ENCODE peak calls at places on chromosomes 1 and 21, in four cellular contexts. One of them, this sample, is unnamed.

GRCh38 chr1:235784950-235785349 is 81.8 kb downstream of the LYST start:
- DNase-seq in K562: no peak
- DNase-seq in GM12891: no peak
- DNase-seq in GM12878: no peak
- DNase-seq in this sample: no peak

GRCh38 chr1:52551476-52552235 is 1.2 kb downstream of the TUT4 start:
- DNase-seq in K562: no peak
- DNase-seq in GM12878: no peak
- DNase-seq in GM12891: no peak
- DNase-seq in this sample: no peak

GRCh38 chr1:209895709-209896108 is 42.3 kb upstream of the SYT14 start:
- DNase-seq in GM12878: no peak
- DNase-seq in K562: no peak
- DNase-seq in GM12891: no peak
- DNase-seq in this sample: no peak

GRCh38 chr1:29876902-29877301 is 640.6 kb downstream of the PTPRU start:
- DNase-seq in GM12891: no peak
- DNase-seq in GM12878: no peak
- DNase-seq in K562: peak; percentile 21
- DNase-seq in this sample: no peak

GRCh38 chr1:202063093-202063492 is 52.7 kb downstream of the ELF3 start:
- DNase-seq in GM12878: no peak
- DNase-seq in K562: peak; percentile 28
- DNase-seq in GM12891: no peak
- DNase-seq in this sample: no peak

GRCh38 chr1:93033785-93034184 is 45.3 kb upstream of the MTF2 start:
- DNase-seq in GM12878: peak; percentile 48
- DNase-seq in GM12891: peak; percentile 30
- DNase-seq in K562: peak; percentile 28
- DNase-seq in this sample: peak; percentile 36

GRCh38 chr1:183070923-183071618 is 47.9 kb downstream of the LAMC1 start:
- DNase-seq in GM12878: peak; percentile 94
- DNase-seq in GM12891: peak; percentile 20
- DNase-seq in K562: no peak
- DNase-seq in this sample: no peak

GRCh38 chr21:32007461-32007860 is 134.6 kb downstream of the HUNK start:
- DNase-seq in GM12878: no peak
- DNase-seq in K562: no peak
- DNase-seq in GM12891: no peak
- DNase-seq in this sample: no peak

GRCh38 chr1:162200096-162200847 is 130.8 kb downstream of the NOS1AP start:
- DNase-seq in GM12891: no peak
- DNase-seq in K562: no peak
- DNase-seq in GM12878: no peak
- DNase-seq in this sample: no peak

GRCh38 chr1:59107516-59107915 is 189.4 kb upstream of the FGGY start:
- DNase-seq in GM12891: no peak
- DNase-seq in K562: no peak
- DNase-seq in GM12878: no peak
- DNase-seq in this sample: no peak

GRCh38 chr21:38766987-38767722 is 38.6 kb upstream of the ETS2 start:
- DNase-seq in K562: no peak
- DNase-seq in GM12891: peak; percentile 55
- DNase-seq in GM12878: peak; percentile 96
- DNase-seq in this sample: peak; percentile 29

GRCh38 chr1:156091610-156092009 is 9.3 kb upstream of the MEX3A start:
- DNase-seq in K562: no peak
- DNase-seq in GM12878: no peak
- DNase-seq in GM12891: no peak
- DNase-seq in this sample: no peak

GRCh38 chr1:209172286-209172685 is 411.2 kb upstream of the CAMK1G start:
- DNase-seq in GM12878: no peak
- DNase-seq in GM12891: no peak
- DNase-seq in K562: no peak
- DNase-seq in this sample: no peak

GRCh38 chr1:20829946-20830345 is 42.8 kb upstream of the HP1BP3 start:
- DNase-seq in GM12878: no peak
- DNase-seq in GM12891: no peak
- DNase-seq in K562: no peak
- DNase-seq in this sample: no peak

GRCh38 chr1:89464008-89464407 is 60.6 kb upstream of the LRRC8B start:
- DNase-seq in K562: no peak
- DNase-seq in GM12891: no peak
- DNase-seq in GM12878: no peak
- DNase-seq in this sample: no peak

GRCh38 chr1:200751717-200752116 is 13.0 kb downstream of the CAMSAP2 start:
- DNase-seq in GM12891: no peak
- DNase-seq in K562: no peak
- DNase-seq in GM12878: no peak
- DNase-seq in this sample: no peak

GRCh38 chr1:212118167-212118871 is 82.8 kb downstream of the DTL start:
- DNase-seq in GM12878: no peak
- DNase-seq in K562: no peak
- DNase-seq in GM12891: no peak
- DNase-seq in this sample: no peak

GRCh38 chr1:214106375-214106774 is 118.6 kb downstream of the PROX1 start:
- DNase-seq in GM12891: no peak
- DNase-seq in GM12878: no peak
- DNase-seq in K562: no peak
- DNase-seq in this sample: no peak

GRCh38 chr1:11037740-11038182 is 9.3 kb downstream of the MASP2 start:
- DNase-seq in GM12891: peak; percentile 85
- DNase-seq in GM12878: peak; percentile 51
- DNase-seq in K562: peak; percentile 83
- DNase-seq in this sample: peak; percentile 73
- TF ChIP-seq POLR2AphosphoS5 in GM12891: no peak
- TF ChIP-seq POLR2AphosphoS5 in GM12878: no peak
- TF ChIP-seq POLR2AphosphoS5 in K562: no peak
- TF ChIP-seq POLR2AphosphoS5 in this sample: no peak

GRCh38 chr1:98323396-98323795 is 338.1 kb upstream of the SNX7 start:
- DNase-seq in GM12878: no peak
- DNase-seq in GM12891: no peak
- DNase-seq in K562: no peak
- DNase-seq in this sample: peak; percentile 68
- TF ChIP-seq SPI1 in GM12878: no peak
- TF ChIP-seq SPI1 in GM12891: no peak
- TF ChIP-seq SPI1 in K562: no peak
- TF ChIP-seq SPI1 in this sample: no peak

DNA sequence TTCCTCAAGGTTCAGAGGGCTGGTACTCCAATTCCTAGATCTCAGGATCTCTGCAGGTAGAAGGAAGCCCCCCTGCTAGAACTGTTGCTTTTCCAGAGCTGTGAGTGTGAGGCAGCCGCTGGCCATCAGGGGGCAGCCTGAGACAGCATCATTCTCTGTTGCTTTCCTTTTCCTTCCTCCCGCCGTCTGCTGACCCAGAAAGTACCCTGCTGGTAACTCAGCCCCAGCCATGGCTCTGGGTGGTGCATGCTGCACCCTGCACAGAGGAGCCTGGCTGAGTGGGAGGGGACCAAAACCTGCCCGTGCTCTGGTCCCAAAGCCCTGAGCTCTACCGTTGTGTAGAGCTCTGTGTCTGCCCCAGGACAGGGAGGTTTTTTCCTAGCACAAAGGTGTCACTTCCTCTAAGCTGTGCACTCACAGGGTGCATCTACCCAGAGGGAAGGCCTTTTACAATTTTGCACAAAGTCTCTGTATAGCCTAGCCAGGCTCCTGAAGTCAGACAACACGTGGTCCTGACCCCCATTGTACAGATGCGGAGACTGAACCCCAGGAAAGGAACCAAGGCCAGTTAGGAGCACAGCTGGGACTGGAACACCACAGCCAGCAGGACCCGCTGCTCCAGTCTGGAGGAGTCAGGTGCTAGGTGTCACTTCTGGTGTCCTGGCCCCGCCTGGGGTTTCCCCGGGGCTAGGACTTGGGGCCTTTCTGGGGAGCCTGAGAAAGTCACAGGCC is 5.6 kb upstream of the FAM131C start:
- DNase-seq in K562: peak; percentile 80
- DNase-seq in GM12891: peak; percentile 70
- DNase-seq in GM12878: peak; percentile 49
- DNase-seq in this sample: no peak
- TF ChIP-seq POLR2AphosphoS5 in K562: no peak
- TF ChIP-seq POLR2AphosphoS5 in GM12891: no peak
- TF ChIP-seq POLR2AphosphoS5 in GM12878: no peak
- TF ChIP-seq POLR2AphosphoS5 in this sample: no peak

DNA sequence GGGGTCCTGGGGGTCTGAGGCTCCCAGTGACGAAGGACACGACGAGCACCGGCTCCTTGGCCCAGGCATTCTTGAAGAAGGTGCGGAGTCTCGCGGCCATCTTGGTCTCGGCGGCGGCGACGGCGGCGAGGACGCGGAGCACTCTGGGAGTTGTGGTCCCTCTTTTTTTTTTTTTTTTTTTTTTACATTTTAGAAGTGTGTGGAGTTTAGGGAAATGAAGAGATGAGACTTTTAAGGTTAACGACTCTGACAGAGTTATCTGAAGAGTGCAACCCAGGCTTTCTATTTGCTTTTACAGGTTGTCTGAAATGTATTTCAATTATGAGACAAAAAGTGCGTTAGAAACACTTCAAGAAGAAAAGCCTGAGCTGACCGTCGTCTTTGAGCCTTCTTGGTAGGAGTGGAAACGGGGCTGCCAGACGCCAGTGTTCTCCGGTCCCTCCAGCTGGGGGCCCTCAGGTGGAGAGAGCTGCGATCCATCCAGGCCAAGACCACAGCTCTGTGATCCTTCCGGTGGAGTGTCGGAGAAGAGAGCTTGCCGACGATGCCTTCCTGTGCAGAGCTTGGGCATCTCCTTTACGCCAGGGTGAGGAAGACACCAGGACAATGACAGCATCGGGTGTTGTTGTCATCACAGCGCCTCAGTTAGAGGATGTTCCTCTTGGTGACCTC is 9.7 kb downstream of the OR2B11 start:
- DNase-seq in GM12891: no peak
- DNase-seq in GM12878: no peak
- DNase-seq in K562: peak; percentile 57
- DNase-seq in this sample: no peak
- TF ChIP-seq SPI1 in GM12891: no peak
- TF ChIP-seq SPI1 in GM12878: no peak
- TF ChIP-seq SPI1 in K562: no peak
- TF ChIP-seq SPI1 in this sample: no peak

DNA sequence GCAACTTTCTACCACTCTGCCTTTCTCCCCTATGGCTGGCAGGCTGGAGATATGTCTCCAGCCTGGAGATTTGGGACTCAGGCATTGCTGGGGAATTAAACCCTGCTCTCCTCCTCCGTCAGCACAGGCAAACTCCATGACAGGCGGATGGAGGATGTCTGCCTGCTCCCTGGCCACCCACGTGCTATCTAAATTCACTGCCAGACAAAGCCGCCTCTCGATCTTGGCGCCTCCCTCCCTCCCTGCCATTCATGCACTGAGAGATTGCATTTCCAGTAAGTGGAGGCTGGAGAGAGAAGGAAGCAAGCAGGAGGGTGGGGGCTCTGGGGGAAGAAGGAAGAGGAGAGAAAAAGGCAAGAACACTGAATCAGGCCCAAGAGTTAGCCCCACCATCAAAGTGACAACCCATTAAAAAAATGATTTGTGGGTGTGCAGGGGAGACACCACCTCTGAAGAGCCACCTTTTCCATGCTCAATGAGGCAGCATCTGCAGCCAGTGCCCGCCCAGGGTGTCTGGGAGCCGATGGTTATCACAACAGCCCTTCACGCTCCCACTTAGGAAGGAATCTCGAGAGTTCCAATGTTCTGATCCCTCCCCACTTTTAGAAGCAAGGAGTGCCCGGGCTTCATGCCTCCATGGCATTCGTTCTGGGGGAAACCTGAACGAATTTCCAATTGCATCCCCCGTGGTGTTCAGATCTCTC is 183.0 kb downstream of the HIVEP3 start:
- DNase-seq in K562: no peak
- DNase-seq in GM12878: no peak
- DNase-seq in GM12891: no peak
- DNase-seq in this sample: no peak
- TF ChIP-seq POLR2AphosphoS5 in K562: no peak
- TF ChIP-seq POLR2AphosphoS5 in GM12878: no peak
- TF ChIP-seq POLR2AphosphoS5 in GM12891: no peak
- TF ChIP-seq POLR2AphosphoS5 in this sample: no peak

DNA sequence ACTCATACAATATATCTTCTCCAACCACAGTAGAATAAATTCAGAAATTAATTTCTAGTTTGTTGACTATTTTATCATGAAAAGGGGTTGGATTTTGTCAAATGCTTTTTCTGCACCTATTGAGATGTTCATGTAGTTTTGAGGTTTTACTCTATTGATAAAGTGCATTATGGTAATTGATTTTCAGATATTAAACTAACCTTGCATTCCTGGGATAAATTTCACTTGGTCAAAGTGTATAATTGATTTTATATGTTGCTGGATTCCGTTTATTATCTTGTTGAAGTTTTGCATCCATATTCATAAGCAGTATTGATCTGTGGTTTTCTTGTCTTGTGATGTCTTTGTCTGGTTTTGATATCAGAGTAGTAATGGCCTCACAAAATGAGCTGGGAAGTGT is 34.4 kb upstream of the HYI start:
- DNase-seq in GM12878: no peak
- DNase-seq in GM12891: no peak
- DNase-seq in K562: no peak
- DNase-seq in this sample: no peak
- TF ChIP-seq SPI1 in GM12878: no peak
- TF ChIP-seq SPI1 in GM12891: no peak
- TF ChIP-seq SPI1 in K562: no peak
- TF ChIP-seq SPI1 in this sample: no peak

DNA sequence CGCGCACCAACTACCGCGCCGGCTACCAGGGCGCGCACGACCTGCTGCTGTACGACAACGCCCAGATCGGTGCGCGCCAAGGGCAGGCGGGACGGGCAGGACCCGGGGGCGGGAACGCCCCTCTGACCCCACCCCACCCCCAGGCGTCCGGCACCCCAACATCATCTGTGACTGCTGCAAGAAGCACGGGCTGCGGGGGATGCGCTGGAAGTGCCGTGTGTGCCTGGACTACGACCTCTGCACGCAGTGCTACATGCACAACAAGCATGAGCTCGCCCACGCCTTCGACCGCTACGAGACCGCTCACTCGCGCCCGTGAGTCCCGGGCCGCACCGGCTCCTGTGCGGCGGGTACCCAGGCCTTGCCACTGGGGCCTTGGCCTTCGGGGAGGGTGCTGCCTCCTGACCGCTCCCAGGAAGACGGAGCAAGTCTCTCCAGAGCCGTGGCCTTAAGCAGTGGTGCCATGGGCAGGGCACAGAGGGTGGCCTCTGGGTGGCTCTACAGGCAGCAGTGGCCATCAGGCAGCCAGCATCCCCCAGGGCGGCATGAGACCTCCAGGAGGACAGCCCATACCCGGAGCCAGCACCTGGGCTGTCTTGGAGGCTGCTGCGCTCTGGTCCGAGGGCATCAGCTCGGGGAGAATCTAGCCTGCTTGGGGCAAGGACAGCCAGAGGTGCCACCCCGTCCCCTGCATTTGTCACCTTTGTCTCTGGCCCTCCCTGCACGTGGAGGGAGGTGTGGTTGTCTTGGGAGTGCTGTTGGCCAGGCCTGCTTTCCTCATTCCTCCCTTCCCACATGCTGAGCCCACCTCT is 8.1 kb upstream of the MMP23B start:
- DNase-seq in GM12891: no peak
- DNase-seq in GM12878: no peak
- DNase-seq in K562: no peak
- DNase-seq in this sample: no peak
- TF ChIP-seq POLR2AphosphoS5 in GM12891: no peak
- TF ChIP-seq POLR2AphosphoS5 in GM12878: no peak
- TF ChIP-seq POLR2AphosphoS5 in K562: no peak
- TF ChIP-seq POLR2AphosphoS5 in this sample: no peak

This sample was measured in HL-60.